ENCODE peak calls at places on chromosomes 5 and 9, in six cellular contexts. Z is psoas muscle, D is heart left ventricle, W is B cell, F is upper lobe of right lung, C is hepatocyte. K is an unnamed sample.

GRCh38 chr5:14675865-14676300 is 11.4 kb downstream of the OTULIN start:
- DNase-seq in Z (no peak), D (no peak), W (peak; percentile 56), F (no peak), C (no peak), K (no peak)

GRCh38 chr9:124122813-124123462 is 111.4 kb downstream of the LHX2 start:
- DNase-seq in Z (no peak), D (no peak), W (no peak), F (no peak), C (no peak), K (peak; percentile 40)

GRCh38 chr9:93824386-93825294 is 130.5 kb downstream of the BARX1 start:
- DNase-seq in Z (no peak), D (no peak), W (no peak), F (peak; percentile 56), C (no peak), K (no peak)

GRCh38 chr5:89595065-89595464 is 712.1 kb upstream of the MEF2C start:
- DNase-seq in Z (no peak), D (no peak), W (no peak), F (no peak), C (no peak), K (no peak)

GRCh38 chr5:105924366-105924765 is 1746.4 kb downstream of the EFNA5 start:
- DNase-seq in Z (no peak), D (no peak), W (no peak), F (no peak), C (no peak), K (no peak)

GRCh38 chr9:120432600-120432999 is 147.4 kb downstream of the CDK5RAP2 start:
- DNase-seq in Z (no peak), D (no peak), W (no peak), F (no peak), C (no peak), K (no peak)

GRCh38 chr9:80561526-80561925 is 989.8 kb downstream of the TLE4 start:
- DNase-seq in Z (no peak), D (no peak), W (no peak), F (no peak), C (no peak), K (no peak)

GRCh38 chr9:130815242-130815808 is 19.7 kb upstream of the ABL1 start:
- DNase-seq in Z (no peak), D (no peak), W (no peak), F (no peak), C (no peak), K (no peak)

GRCh38 chr5:52702877-52703276 is 84.8 kb upstream of the ITGA1 start:
- DNase-seq in Z (no peak), D (no peak), W (no peak), F (no peak), C (no peak), K (no peak)

GRCh38 chr5:84016090-84016489 is 295.4 kb upstream of the HAPLN1 start:
- DNase-seq in Z (no peak), D (no peak), W (no peak), F (no peak), C (no peak), K (no peak)

GRCh38 chr5:172690258-172691075 is 49.4 kb downstream of the NEURL1B start:
- DNase-seq in Z (no peak), D (peak; percentile 55), W (no peak), F (no peak), C (no peak), K (no peak)

GRCh38 chr5:99589424-99589823 is 660.6 kb upstream of the CHD1 start:
- DNase-seq in Z (no peak), D (no peak), W (no peak), F (no peak), C (no peak), K (no peak)

GRCh38 chr5:169265888-169266287 is 35.1 kb downstream of the SLIT3 start:
- DNase-seq in Z (no peak), D (no peak), W (no peak), F (no peak), C (no peak), K (peak; percentile 3)

GRCh38 chr9:84670106-84670800 is 724 bp downstream of the NTRK2 start:
- DNase-seq in Z (peak; percentile 51), D (peak; percentile 40), W (no peak), F (no peak), C (peak; percentile 26), K (no peak)

GRCh38 chr5:159982421-159983173 is 26.3 kb upstream of the TTC1 start:
- DNase-seq in Z (no peak), D (no peak), W (no peak), F (no peak), C (no peak), K (no peak)

GRCh38 chr5:133287500-133287899 is 235.7 kb downstream of the HSPA4 start:
- DNase-seq in Z (peak; percentile 66), D (no peak), W (no peak), F (no peak), C (peak; percentile 75), K (no peak)

GRCh38 chr9:99190597-99191283 is 31.0 kb downstream of the ALG2 start:
- DNase-seq in Z (no peak), D (no peak), W (no peak), F (no peak), C (no peak), K (no peak)

GRCh38 chr9:82621446-82621845 is 441.5 kb downstream of the RASEF start:
- DNase-seq in Z (no peak), D (no peak), W (no peak), F (no peak), C (no peak), K (no peak)

GRCh38 chr5:36060516-36060885 is 6.2 kb downstream of the UGT3A2 start:
- DNase-seq in Z (no peak), D (no peak), W (no peak), F (no peak), C (no peak), K (peak; percentile 70)

GRCh38 chr9:16899611-16900010 is 29.1 kb upstream of the BNC2 start:
- DNase-seq in Z (no peak), D (no peak), W (no peak), F (no peak), C (no peak), K (peak; percentile 30)

DNA sequence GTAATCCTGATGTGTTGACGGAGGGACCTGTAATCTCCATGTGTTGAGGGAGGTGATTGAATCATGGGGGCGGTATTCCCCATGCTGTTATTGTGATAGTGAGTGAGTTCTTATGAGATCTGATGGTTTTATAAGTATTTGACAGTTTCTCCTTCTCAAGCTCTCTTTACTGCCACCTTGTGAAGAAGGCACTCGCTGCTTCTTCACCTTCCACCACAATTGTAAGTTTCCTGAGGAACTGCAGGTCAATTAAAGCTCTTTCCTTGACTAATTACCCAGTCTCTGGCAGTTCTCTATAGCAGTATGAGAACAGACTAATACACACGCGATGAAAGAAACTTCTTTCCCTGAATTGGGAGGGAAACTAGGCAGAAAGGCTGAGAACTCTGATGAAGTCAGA is 141.1 kb upstream of the RAD23B start:
- DNase-seq in Z (no peak), D (no peak), W (no peak), F (no peak), C (peak; percentile 28), K (peak; percentile 11)
- TF ChIP-seq CTCF in Z (no peak), D (no peak), W (no peak), F (no peak), C (peak; percentile 39), K (peak; percentile 62)

DNA sequence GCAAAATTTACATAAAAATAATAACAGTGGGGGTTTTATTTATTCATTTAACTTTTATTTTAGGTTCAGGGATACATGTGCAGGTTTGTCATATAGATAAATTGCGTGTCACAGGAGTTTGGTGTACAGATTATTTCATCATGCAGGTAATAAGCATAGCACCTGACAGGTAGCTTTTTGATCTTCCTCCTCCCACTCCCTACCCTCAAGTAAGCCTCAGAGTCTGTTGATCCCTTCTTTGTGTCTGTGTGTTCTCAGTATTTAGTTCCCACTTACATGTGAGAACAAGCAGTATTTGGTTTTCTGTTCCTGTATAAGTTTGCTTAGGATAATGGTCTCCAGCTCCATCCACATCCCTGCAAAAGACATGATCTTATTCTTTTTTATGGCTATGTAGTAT is 240.3 kb downstream of the KIAA0825 start:
- DNase-seq in Z (no peak), D (no peak), W (no peak), F (no peak), C (no peak), K (no peak)
- TF ChIP-seq CTCF in Z (no peak), D (no peak), W (no peak), F (no peak), C (no peak), K (no peak)

DNA sequence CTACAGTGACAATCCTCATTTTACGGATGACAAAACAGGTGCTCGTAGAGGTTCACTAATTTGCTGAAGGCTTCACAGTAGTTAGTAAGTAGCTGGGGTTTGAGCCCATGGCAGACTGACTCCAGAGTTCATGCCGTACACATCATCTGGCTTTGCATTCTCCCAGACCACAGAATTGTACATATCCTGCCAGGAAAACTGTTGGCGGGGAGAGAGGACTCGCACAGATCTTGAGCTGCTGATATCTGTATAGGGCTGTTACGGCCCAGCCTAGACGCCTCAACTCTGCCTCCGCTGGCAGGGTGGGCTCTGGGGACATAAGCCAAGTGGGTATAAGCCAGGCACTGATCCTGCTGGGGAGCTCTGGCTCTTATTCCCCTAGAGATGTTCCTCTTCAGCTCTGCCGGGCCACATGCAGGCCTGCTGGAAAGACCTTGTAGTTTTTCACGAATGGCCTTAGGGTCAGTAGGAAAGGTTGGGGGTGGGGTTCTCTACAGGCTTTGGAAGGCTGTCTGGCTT is 16.3 kb downstream of the LARP1 start:
- DNase-seq in Z (no peak), D (peak; percentile 40), W (no peak), F (no peak), C (peak; percentile 61), K (peak; percentile 86)
- TF ChIP-seq CTCF in Z (no peak), D (no peak), W (no peak), F (no peak), C (no peak), K (no peak)

DNA sequence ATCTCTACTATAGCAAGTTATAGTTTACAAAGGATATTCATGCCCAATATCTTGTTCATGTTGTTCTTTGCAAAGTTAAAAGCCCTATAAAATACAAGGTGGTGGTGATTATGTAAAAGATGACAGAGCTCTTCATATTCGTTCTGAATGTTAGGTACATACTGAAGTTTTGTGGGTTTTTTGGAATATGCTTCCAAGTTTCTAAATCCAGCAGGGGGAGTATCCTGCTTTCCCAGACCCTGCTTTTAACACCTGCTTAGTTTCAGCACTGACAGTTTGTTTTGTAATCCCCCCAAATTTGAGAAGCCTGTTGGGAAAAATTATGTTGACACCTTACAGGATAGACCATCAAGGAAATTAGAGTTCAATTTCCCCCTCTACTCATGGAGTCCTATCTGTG is 438.3 kb downstream of the SH3GL2 start:
- DNase-seq in Z (no peak), D (no peak), W (no peak), F (no peak), C (no peak), K (no peak)
- TF ChIP-seq CTCF in Z (no peak), D (no peak), W (no peak), F (no peak), C (no peak), K (peak; percentile 15)

GRCh38 chr5:57277085-57277484 is 103.2 kb downstream of the GPBP1 start:
- DNase-seq in Z (no peak), D (no peak), W (no peak), F (no peak), C (no peak), K (peak; percentile 11)
- TF ChIP-seq CTCF in Z (no peak), D (peak; percentile 22), W (no peak), F (peak; percentile 20), C (peak; percentile 52), K (peak; percentile 71)

DNA sequence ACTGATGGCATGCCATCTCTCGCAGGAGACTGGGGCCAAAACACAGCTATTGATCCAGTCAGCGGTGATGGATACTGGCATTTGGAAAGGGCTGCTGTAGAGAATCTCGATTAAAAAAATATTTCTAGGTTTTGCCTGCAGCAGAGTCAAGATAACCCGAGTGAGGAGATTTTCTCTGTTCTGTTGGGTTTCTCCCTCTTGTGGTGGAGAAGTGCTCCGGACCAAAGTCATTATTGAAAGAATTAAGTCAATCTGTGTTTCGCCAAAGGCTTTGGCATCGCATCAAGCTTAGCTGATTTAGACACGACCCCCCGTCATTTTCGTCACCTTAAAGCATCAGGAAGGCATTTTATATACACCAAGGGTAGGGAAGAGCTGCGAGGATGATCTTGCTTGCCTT is 97.2 kb upstream of the IRX2 start:
- DNase-seq in Z (no peak), D (no peak), W (no peak), F (no peak), C (no peak), K (no peak)
- TF ChIP-seq CTCF in Z (no peak), D (no peak), W (no peak), F (no peak), C (peak; percentile 45), K (peak; percentile 41)

K was measured in HFFc6.